ENCODE peak calls at places on chromosomes 4 and X, in eight cellular contexts. E, Q, B, G, S, I, C and M are unnamed samples.

GRCh38 chr4:155675709-155676429 is 9.2 kb downstream of the GUCY1A1 start:
- DNase-seq in E (no peak), Q (peak; percentile 46), B (no peak), G (no peak), S (no peak), I (no peak), C (no peak), M (no peak)

GRCh38 chrX:68599256-68600152 is 48.0 kb upstream of the STARD8 start:
- DNase-seq in E (no peak), Q (peak; percentile 20), B (no peak), G (peak; percentile 6), S (peak; percentile 7), I (no peak), C (no peak), M (no peak)

GRCh38 chr4:17623451-17624001 is 9.1 kb downstream of the MED28 start:
- DNase-seq in E (peak; percentile 30), Q (no peak), B (no peak), G (no peak), S (peak; percentile 88), I (no peak), C (no peak), M (peak; percentile 70)

GRCh38 chr4:38082424-38083374 is 122.5 kb downstream of the PTTG2 start:
- DNase-seq in E (peak; percentile 86), Q (peak; percentile 50), B (no peak), G (peak; percentile 93), S (peak; percentile 97), I (no peak), C (no peak), M (no peak)

GRCh38 chr4:123468479-123469031 is 72.0 kb downstream of the SPRY1 start:
- DNase-seq in E (no peak), Q (peak; percentile 23), B (no peak), G (no peak), S (no peak), I (no peak), C (no peak), M (no peak)

GRCh38 chrX:23901805-23902204 is 5.9 kb downstream of the APOO start:
- DNase-seq in E (peak; percentile 54), Q (peak; percentile 70), B (peak; percentile 35), G (peak; percentile 87), S (peak; percentile 85), I (peak; percentile 21), C (no peak), M (no peak)

GRCh38 chr4:146432065-146432464 is 89.7 kb downstream of the SLC10A7 start:
- DNase-seq in E (no peak), Q (no peak), B (no peak), G (no peak), S (no peak), I (no peak), C (no peak), M (no peak)

GRCh38 chrX:39773150-39773549 is 324.6 kb downstream of the BCOR start:
- DNase-seq in E (no peak), Q (no peak), B (no peak), G (no peak), S (no peak), I (no peak), C (no peak), M (no peak)

GRCh38 chr4:137614491-137614890 is 82.2 kb upstream of the PCDH18 start:
- DNase-seq in E (no peak), Q (peak; percentile 55), B (no peak), G (peak; percentile 49), S (no peak), I (no peak), C (no peak), M (no peak)

GRCh38 chr4:10028910-10029309 is 7.6 kb upstream of the SLC2A9 start:
- DNase-seq in E (no peak), Q (peak; percentile 35), B (no peak), G (no peak), S (peak; percentile 38), I (no peak), C (no peak), M (no peak)

GRCh38 chrX:135463937-135464336 is 42.2 kb downstream of the SMIM10L2A start:
- DNase-seq in E (no peak), Q (peak; percentile 24), B (no peak), G (peak; percentile 1), S (peak; percentile 11), I (no peak), C (no peak), M (no peak)

GRCh38 chr4:7074423-7074822 is 6.6 kb upstream of the GRPEL1 start:
- DNase-seq in E (no peak), Q (peak; percentile 59), B (no peak), G (no peak), S (no peak), I (no peak), C (no peak), M (peak; percentile 48)

GRCh38 chrX:85003655-85004244 is at the start of gene APOOL:
- DNase-seq in E (peak; percentile 86), Q (peak; percentile 89), B (peak; percentile 82), G (peak; percentile 90), S (peak; percentile 91), I (peak; percentile 80), C (peak; percentile 79), M (peak; percentile 85)

GRCh38 chr4:41963105-41963504 is 18.5 kb upstream of the DCAF4L1 start:
- DNase-seq in E (peak; percentile 5), Q (peak; percentile 47), B (no peak), G (peak; percentile 38), S (peak; percentile 30), I (no peak), C (no peak), M (no peak)

GRCh38 chrX:86349115-86349514 is 200.9 kb downstream of the DACH2 start:
- DNase-seq in E (no peak), Q (no peak), B (no peak), G (no peak), S (no peak), I (no peak), C (no peak), M (no peak)

GRCh38 chr4:141352775-141353544 is 132.3 kb downstream of the ZNF330 start:
- DNase-seq in E (peak; percentile 87), Q (peak; percentile 22), B (no peak), G (peak; percentile 54), S (peak; percentile 48), I (no peak), C (no peak), M (no peak)

GRCh38 chr4:176436500-176436973 is 116.8 kb downstream of the SPCS3 start:
- DNase-seq in E (peak; percentile 96), Q (peak; percentile 74), B (no peak), G (peak; percentile 58), S (peak; percentile 90), I (no peak), C (no peak), M (no peak)

GRCh38 chrX:138710311-138710791 is 1.2 kb downstream of the FGF13 start:
- DNase-seq in E (no peak), Q (no peak), B (no peak), G (no peak), S (no peak), I (no peak), C (no peak), M (peak; percentile 9)

GRCh38 chrX:2707334-2707760 is 16.3 kb downstream of the CD99 start:
- DNase-seq in E (peak; percentile 70), Q (peak; percentile 94), B (peak; percentile 94), G (peak; percentile 86), S (peak; percentile 97), I (no peak), C (no peak), M (peak; percentile 65)

GRCh38 chrX:118528089-118528753 is 32.6 kb downstream of the DOCK11 start:
- DNase-seq in E (no peak), Q (no peak), B (no peak), G (no peak), S (no peak), I (no peak), C (no peak), M (no peak)

GRCh38 chrX:37846934-37847732 is at the start of gene DYNLT3:
- DNase-seq in E (peak; percentile 62), Q (peak; percentile 90), B (peak; percentile 60), G (peak; percentile 72), S (peak; percentile 64), I (peak; percentile 74), C (peak; percentile 74), M (peak; percentile 83)

GRCh38 chr4:137650051-137650450 is 117.8 kb upstream of the PCDH18 start:
- DNase-seq in E (no peak), Q (peak; percentile 56), B (no peak), G (peak; percentile 78), S (peak; percentile 56), I (no peak), C (no peak), M (no peak)

GRCh38 chr4:10162341-10163000 is 45.9 kb upstream of the WDR1 start:
- DNase-seq in E (no peak), Q (no peak), B (no peak), G (no peak), S (no peak), I (no peak), C (no peak), M (no peak)

DNA sequence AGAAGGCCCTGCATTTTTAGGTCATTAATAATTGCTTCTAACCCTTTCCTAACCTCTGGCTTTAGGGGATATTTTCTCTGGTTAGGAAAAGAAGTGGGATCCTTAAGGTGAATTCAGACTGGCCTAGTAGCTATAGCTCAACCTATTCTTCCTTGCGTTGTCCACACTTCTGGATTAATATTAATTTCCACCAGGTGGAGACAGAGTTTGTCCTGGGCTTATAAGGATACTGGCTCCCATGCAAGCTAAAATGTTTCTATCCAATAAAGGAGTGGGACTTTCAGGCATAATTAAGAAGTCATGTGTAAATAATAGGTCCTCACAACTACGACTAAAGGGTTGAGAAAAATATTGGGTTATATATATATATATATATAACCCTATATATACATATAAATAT is 860.0 kb upstream of the POU3F4 start:
- DNase-seq in E (no peak), Q (peak; percentile 43), B (no peak), G (peak; percentile 46), S (no peak), I (no peak), C (no peak), M (no peak)
- TF ChIP-seq CTCF in E (no peak), Q (peak; percentile 46), B (no peak), G (peak; percentile 31), S (peak; percentile 6), I (no peak), C (no peak), M (no peak)

GRCh38 chrX:19097553-19097952 is 24.7 kb downstream of the ADGRG2 start:
- DNase-seq in E (no peak), Q (no peak), B (no peak), G (no peak), S (no peak), I (no peak), C (no peak), M (no peak)
- TF ChIP-seq CTCF in E (no peak), Q (no peak), B (no peak), G (no peak), S (no peak), I (no peak), C (no peak), M (no peak)

GRCh38 chrX:25020391-25021131 is 4.8 kb upstream of the ARX start:
- DNase-seq in E (no peak), Q (no peak), B (no peak), G (no peak), S (no peak), I (no peak), C (peak; percentile 73), M (peak; percentile 54)
- TF ChIP-seq CTCF in E (peak; percentile 20), Q (peak; percentile 43), B (no peak), G (peak; percentile 42), S (peak; percentile 30), I (no peak), C (peak; percentile 65), M (peak; percentile 49)

DNA sequence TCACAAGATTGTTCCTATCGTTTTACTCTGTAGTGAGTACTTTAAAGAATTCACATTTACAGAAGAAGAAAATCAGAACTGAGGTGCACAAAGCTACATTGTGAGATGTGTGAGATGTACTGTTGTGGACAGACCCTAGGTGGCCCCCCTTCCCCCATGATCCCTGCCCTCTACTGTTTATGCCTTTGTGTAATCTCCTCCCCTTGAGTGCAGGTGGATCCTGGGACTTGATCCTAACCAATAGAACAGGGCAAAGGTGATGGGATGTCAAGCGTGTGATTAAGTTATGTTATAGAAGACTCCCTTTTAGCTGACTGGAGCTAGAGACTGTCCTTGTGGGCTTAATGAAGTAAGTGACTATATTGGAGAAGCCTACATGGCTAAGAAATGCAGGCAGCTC is 225.1 kb upstream of the LEF1 start:
- DNase-seq in E (no peak), Q (no peak), B (no peak), G (no peak), S (no peak), I (no peak), C (no peak), M (no peak)
- TF ChIP-seq CTCF in E (no peak), Q (no peak), B (no peak), G (no peak), S (no peak), I (no peak), C (no peak), M (no peak)